ENCODE peak calls at places on chromosome 14, in five cellular contexts. Z is HepG2, Y is GM12878, E is H1, X is NT2/D1. P is an unnamed sample.

GRCh38 chr14:28577711-28578131 is 188.9 kb upstream of the FOXG1 start:
- DNase-seq in Z (no peak), Y (no peak), E (no peak), X (no peak), P (no peak)

GRCh38 chr14:61280526-61281185 is 482 bp downstream of the TMEM30B start:
- DNase-seq in Z (no peak), Y (no peak), E (no peak), X (peak), P (no peak)

GRCh38 chr14:54902143-54902520 is 494 bp downstream of the GCH1 start:
- DNase-seq in Z (peak), Y (no peak), E (peak), X (peak), P (peak)

GRCh38 chr14:50714452-50715073 is 46.5 kb upstream of the SAV1 start:
- DNase-seq in Z (peak), Y (no peak), E (no peak), X (peak), P (peak)

GRCh38 chr14:89258728-89259273 is 158.2 kb downstream of the FOXN3 start:
- DNase-seq in Z (no peak), Y (no peak), E (no peak), X (no peak), P (no peak)

GRCh38 chr14:95098984-95099599 is 58.2 kb downstream of the DICER1 start:
- DNase-seq in Z (peak), Y (no peak), E (peak), X (peak), P (peak)

GRCh38 chr14:68843471-68844209 is 50.8 kb upstream of the ZFP36L1 start:
- DNase-seq in Z (no peak), Y (no peak), E (peak), X (peak), P (peak)

GRCh38 chr14:101027966-101028365 is 124.4 kb upstream of the RTL1 start:
- DNase-seq in Z (no peak), Y (no peak), E (no peak), X (no peak), P (no peak)

GRCh38 chr14:92933481-92933880 is 10.5 kb downstream of the CHGA start:
- DNase-seq in Z (no peak), Y (no peak), E (no peak), X (no peak), P (no peak)

GRCh38 chr14:54812661-54813060 is 90.0 kb downstream of the GCH1 start:
- DNase-seq in Z (no peak), Y (no peak), E (no peak), X (no peak), P (no peak)

GRCh38 chr14:91968280-91968679 is 20.8 kb upstream of the FBLN5 start:
- DNase-seq in Z (no peak), Y (no peak), E (no peak), X (no peak), P (no peak)

GRCh38 chr14:31449971-31450610 is 7.2 kb downstream of the DTD2 start:
- DNase-seq in Z (peak), Y (no peak), E (no peak), X (no peak), P (peak)

GRCh38 chr14:36605506-36605857 is 23.1 kb upstream of the NKX2-8 start:
- DNase-seq in Z (peak), Y (no peak), E (no peak), X (no peak), P (no peak)

GRCh38 chr14:60095781-60096450 is 4.2 kb downstream of the PCNX4 start:
- DNase-seq in Z (no peak), Y (no peak), E (no peak), X (no peak), P (no peak)

GRCh38 chr14:106872619-106873446 is 1346.5 kb downstream of the TMEM121 start:
- DNase-seq in Z (peak), Y (no peak), E (no peak), X (no peak), P (peak)

GRCh38 chr14:60981626-60982455 is 796 bp downstream of the SLC38A6 start:
- DNase-seq in Z (peak), Y (peak), E (no peak), X (no peak), P (peak)

GRCh38 chr14:54348923-54349615 is 47.7 kb upstream of the CDKN3 start:
- DNase-seq in Z (no peak), Y (no peak), E (no peak), X (no peak), P (no peak)

GRCh38 chr14:59249029-59249428 is 60.6 kb downstream of the DAAM1 start:
- DNase-seq in Z (no peak), Y (no peak), E (no peak), X (no peak), P (no peak)

GRCh38 chr14:47365248-47365647 is 310.2 kb downstream of the MDGA2 start:
- DNase-seq in Z (no peak), Y (no peak), E (no peak), X (no peak), P (no peak)

GRCh38 chr14:60637138-60637489 is 12.2 kb downstream of the SIX1 start:
- DNase-seq in Z (no peak), Y (no peak), E (no peak), X (no peak), P (no peak)

GRCh38 chr14:20790439-20791116 is 9.5 kb downstream of the RNASE6 start:
- DNase-seq in Z (no peak), Y (no peak), E (no peak), X (no peak), P (no peak)

GRCh38 chr14:99175331-99176155 is 96.5 kb downstream of the BCL11B start:
- DNase-seq in Z (no peak), Y (no peak), E (no peak), X (no peak), P (no peak)

GRCh38 chr14:75793806-75794205 is 132.8 kb downstream of the TTLL5 start:
- DNase-seq in Z (no peak), Y (no peak), E (no peak), X (no peak), P (no peak)

GRCh38 chr14:34040765-34041164 is 89.9 kb upstream of the EGLN3 start:
- DNase-seq in Z (no peak), Y (no peak), E (no peak), X (no peak), P (no peak)
- TF ChIP-seq SUZ12 in Z (no peak), Y (no peak), E (no peak), X (no peak), P (no peak)

DNA sequence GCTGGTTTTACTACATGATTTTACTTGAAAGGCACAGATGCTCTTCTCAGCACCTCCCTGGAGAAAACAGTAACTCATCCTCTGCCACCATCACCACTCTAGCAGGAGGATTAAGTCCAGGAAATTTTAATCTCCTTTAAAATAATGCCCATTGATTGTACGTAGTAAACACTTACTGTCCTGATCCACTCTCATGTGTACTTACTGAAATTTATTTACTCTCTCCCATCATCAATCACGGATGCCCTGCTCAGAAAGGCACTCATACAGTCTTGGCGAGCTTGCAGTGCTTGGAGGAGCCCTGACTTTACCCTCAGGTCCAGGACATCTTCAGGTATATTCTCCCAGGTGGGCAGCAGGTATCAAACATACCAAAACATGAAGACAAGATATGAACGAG is 239.9 kb upstream of the EGLN3 start:
- DNase-seq in Z (no peak), Y (no peak), E (no peak), X (no peak), P (no peak)
- TF ChIP-seq SUZ12 in Z (no peak), Y (no peak), E (no peak), X (no peak), P (no peak)

DNA sequence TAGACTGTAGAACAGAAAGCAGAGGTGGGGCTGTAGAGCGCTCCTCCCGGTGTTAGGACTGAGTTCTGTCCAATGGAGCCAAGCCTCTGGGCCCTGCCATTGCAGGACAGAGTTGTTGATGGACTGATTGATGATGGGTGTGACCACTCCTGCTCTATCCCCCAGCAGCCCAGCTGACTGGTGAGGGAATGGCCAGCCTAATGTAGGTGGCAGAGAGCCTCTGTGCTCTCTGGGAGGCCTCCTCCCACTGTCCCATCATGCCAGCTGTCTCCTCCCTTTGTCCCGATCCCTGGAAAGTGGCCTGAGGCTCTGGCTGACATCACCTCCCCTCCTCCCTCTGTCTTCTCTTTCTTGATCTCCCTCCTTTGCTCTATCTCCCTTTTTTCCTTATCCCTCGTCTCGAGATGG is 804 bp downstream of the EFS start:
- DNase-seq in Z (no peak), Y (no peak), E (no peak), X (no peak), P (no peak)
- TF ChIP-seq SUZ12 in Z (no peak), Y (no peak), E (no peak), X (no peak), P (no peak)

DNA sequence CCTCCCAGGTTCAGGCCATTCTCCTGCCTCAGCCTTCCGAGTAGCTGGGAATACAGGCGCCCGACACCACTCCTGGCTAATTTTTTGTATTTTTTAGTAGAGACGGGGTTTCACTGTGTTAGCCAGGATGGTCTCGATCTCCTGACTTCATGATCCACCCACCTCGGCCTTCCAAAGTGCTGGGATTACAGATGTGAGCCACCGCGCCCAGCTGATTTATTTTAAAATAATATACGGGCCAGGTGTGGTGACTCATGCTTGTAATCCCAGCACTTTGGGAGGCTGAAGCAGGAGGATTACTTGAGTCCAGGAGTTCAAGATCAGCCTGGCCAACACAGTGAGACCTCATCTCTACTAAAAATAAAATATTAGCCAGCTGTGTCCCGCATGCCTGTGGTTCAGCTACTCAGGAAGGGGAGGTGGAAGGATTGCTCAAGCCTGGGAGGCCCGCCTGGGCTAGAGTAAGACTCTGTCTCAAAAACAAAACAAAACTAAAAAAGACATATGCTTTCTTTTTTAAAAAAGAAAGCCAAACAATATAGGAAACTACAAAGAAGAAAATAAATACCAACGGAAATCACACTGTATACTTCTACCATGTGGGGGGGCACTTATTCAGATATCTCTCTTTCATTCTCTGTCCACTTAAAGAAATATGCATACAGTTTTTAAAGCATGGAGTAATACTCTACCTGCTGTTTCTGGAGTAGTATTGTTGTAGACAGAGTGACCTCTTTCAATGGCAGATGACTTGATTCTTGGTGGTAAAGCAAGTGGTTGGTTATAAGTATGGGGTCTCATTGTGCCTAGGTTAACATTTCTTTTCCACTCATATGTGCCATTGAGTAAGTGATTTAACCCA is 930 bp upstream of the MIA2 start:
- DNase-seq in Z (peak), Y (no peak), E (no peak), X (no peak), P (no peak)
- TF ChIP-seq SUZ12 in Z (no peak), Y (no peak), E (no peak), X (no peak), P (no peak)

DNA sequence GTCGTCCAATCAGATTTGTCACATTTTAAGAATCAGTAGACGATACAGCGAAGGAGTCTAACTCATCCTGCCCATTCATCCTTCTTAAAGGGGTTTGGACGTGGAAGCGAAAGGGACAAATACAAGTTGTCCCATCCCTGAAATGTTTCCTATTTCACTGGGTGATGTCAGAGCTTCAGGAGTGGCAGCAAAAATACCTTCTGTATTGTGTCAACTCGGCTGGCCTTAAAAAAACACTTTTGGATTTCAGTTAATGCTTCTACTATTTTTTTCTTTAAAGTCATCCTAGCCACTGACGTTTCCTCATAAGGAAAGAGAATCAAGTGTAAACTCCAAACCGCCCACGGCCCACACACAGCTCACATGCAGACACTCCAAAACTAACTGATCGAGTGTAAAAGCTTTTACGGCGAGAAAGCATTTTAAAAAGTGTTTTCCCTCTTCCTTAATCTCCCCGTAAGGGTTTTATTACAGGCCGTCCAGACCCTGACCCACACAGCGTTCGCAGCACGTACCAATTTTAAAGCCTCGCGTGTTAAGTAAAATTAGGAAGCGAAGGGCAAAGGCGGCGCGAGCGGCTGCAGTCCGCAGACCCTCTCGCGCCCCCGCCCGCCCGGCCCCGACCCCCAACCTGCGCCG is 593 bp downstream of the CFL2 start:
- DNase-seq in Z (peak), Y (no peak), E (no peak), X (no peak), P (peak)
- TF ChIP-seq SUZ12 in Z (no peak), Y (no peak), E (no peak), X (no peak), P (no peak)

GRCh38 chr14:76828339-76829015 is 2.3 kb downstream of the LRRC74A start:
- DNase-seq in Z (no peak), Y (no peak), E (no peak), X (no peak), P (no peak)
- TF ChIP-seq SUZ12 in Z (no peak), Y (no peak), E (no peak), X (no peak), P (no peak)

GRCh38 chr14:104752338-104752734 is 611 bp upstream of the SIVA1 start:
- DNase-seq in Z (no peak), Y (no peak), E (no peak), X (no peak), P (no peak)

GRCh38 chr14:104752735-104753527 is at the start of gene SIVA1:
- DNase-seq in Z (peak), Y (peak), E (peak), X (peak), P (peak)

GRCh38 chr14:104751539-104752337 is 1.2 kb upstream of the SIVA1 start:
- DNase-seq in Z (no peak), Y (no peak), E (no peak), X (no peak), P (peak)

GRCh38 chr14:104754213-104754851 is 1.4 kb downstream of the SIVA1 start:
- DNase-seq in Z (no peak), Y (no peak), E (no peak), X (no peak), P (no peak)

DNA sequence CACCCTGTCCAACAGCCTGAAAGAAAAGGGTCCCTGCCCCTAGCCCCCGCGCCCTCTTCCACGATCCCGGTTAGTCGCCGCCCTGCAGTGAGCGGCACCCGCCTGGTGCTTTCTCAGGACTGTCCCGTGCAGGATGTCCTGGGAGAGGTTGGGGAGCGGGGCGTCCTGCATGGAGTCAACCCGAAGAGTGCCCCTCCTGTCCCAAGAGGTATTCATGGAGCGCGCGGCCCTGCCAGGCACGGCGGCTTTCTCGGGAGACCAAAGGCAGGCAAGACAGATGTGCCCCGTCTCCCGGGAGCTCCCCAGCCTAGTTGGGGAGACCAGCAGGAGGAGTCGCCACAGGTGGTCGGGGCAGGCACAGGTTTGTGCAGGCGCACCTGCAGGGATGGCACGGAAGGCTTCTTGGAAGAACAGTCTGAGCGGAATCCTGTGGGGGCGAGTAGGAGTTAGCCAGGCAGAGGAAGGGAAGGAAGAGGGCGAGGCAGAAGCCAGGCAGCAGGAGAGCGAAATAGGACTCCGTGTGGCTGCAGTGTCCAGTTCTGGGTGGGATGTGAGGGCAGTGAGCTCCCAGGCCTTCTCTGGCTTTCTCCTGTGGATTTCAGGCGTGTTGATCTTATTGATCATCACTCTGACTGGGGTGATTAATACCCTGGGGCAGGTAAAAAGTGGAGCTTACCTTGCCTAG is 723 bp downstream of the SIVA1 start:
- DNase-seq in Z (no peak), Y (no peak), E (no peak), X (no peak), P (no peak)
- TF ChIP-seq SUZ12 in Z (no peak), Y (no peak), E (no peak), X (no peak), P (no peak)